ENCODE peak calls at places on chromosomes 4 and X, in seven cellular contexts. One of them, this sample, is unnamed. For H3K4me1, the result is how much of the 10 kb centered on the place peaks cover.

GRCh38 chr4:72463724-72464123 is 105.3 kb downstream of the ADAMTS3 start:
- DNase-seq in tibial artery: no peak
- DNase-seq in heart left ventricle: no peak
- DNase-seq in adrenal gland: no peak
- DNase-seq in thyroid gland: peak
- DNase-seq in PC-9: no peak
- DNase-seq in vagina: no peak
- DNase-seq in this sample: no peak

GRCh38 chrX:39619182-39620009 is 478.4 kb downstream of the BCOR start:
- DNase-seq in tibial artery: no peak
- DNase-seq in heart left ventricle: no peak
- DNase-seq in adrenal gland: no peak
- DNase-seq in thyroid gland: peak
- DNase-seq in PC-9: no peak
- DNase-seq in vagina: no peak
- DNase-seq in this sample: no peak

GRCh38 chr4:37453004-37453360 is 208.4 kb downstream of the NWD2 start:
- DNase-seq in tibial artery: no peak
- DNase-seq in heart left ventricle: no peak
- DNase-seq in adrenal gland: peak
- DNase-seq in thyroid gland: peak
- DNase-seq in PC-9: peak
- DNase-seq in vagina: no peak
- DNase-seq in this sample: no peak

GRCh38 chrX:70664726-70665125 is 220.1 kb downstream of the DLG3 start:
- DNase-seq in tibial artery: no peak
- DNase-seq in heart left ventricle: no peak
- DNase-seq in adrenal gland: no peak
- DNase-seq in thyroid gland: peak
- DNase-seq in PC-9: no peak
- DNase-seq in vagina: no peak
- DNase-seq in this sample: no peak

GRCh38 chrX:150610038-150610437 is 41.6 kb downstream of the MTM1 start:
- DNase-seq in tibial artery: no peak
- DNase-seq in heart left ventricle: no peak
- DNase-seq in adrenal gland: no peak
- DNase-seq in thyroid gland: no peak
- DNase-seq in PC-9: no peak
- DNase-seq in vagina: no peak
- DNase-seq in this sample: no peak

GRCh38 chr4:10578027-10578426 is 106.5 kb downstream of the CLNK start:
- DNase-seq in tibial artery: no peak
- DNase-seq in heart left ventricle: no peak
- DNase-seq in adrenal gland: no peak
- DNase-seq in thyroid gland: no peak
- DNase-seq in PC-9: no peak
- DNase-seq in vagina: no peak
- DNase-seq in this sample: no peak

GRCh38 chrX:109393859-109394258 is 88.0 kb downstream of the GUCY2F start:
- DNase-seq in tibial artery: no peak
- DNase-seq in heart left ventricle: no peak
- DNase-seq in adrenal gland: no peak
- DNase-seq in thyroid gland: no peak
- DNase-seq in PC-9: no peak
- DNase-seq in vagina: no peak
- DNase-seq in this sample: no peak

GRCh38 chr4:87235020-87235671 is 14.7 kb upstream of the KLHL8 start:
- DNase-seq in tibial artery: no peak
- DNase-seq in heart left ventricle: no peak
- DNase-seq in adrenal gland: no peak
- DNase-seq in thyroid gland: no peak
- DNase-seq in PC-9: no peak
- DNase-seq in vagina: no peak
- DNase-seq in this sample: no peak

GRCh38 chr4:3523146-3523627 is 9.0 kb downstream of the LRPAP1 start:
- DNase-seq in tibial artery: no peak
- DNase-seq in heart left ventricle: no peak
- DNase-seq in adrenal gland: no peak
- DNase-seq in thyroid gland: no peak
- DNase-seq in PC-9: no peak
- DNase-seq in vagina: no peak
- DNase-seq in this sample: peak

GRCh38 chr4:3009422-3009821 is 46.1 kb downstream of the GRK4 start:
- DNase-seq in tibial artery: no peak
- DNase-seq in heart left ventricle: no peak
- DNase-seq in adrenal gland: no peak
- DNase-seq in thyroid gland: no peak
- DNase-seq in PC-9: no peak
- DNase-seq in vagina: no peak
- DNase-seq in this sample: no peak

GRCh38 chr4:112633477-112634235 is 3.1 kb downstream of the ZGRF1 start:
- DNase-seq in tibial artery: no peak
- DNase-seq in heart left ventricle: no peak
- DNase-seq in adrenal gland: no peak
- DNase-seq in thyroid gland: no peak
- DNase-seq in PC-9: no peak
- DNase-seq in vagina: no peak
- DNase-seq in this sample: no peak

GRCh38 chrX:51614353-51614752 is 4.4 kb downstream of the CENPVL3 start:
- DNase-seq in tibial artery: no peak
- DNase-seq in heart left ventricle: no peak
- DNase-seq in adrenal gland: no peak
- DNase-seq in thyroid gland: no peak
- DNase-seq in PC-9: no peak
- DNase-seq in vagina: no peak
- DNase-seq in this sample: no peak

GRCh38 chr4:75950416-75950815 is 9.6 kb upstream of the NAAA start:
- DNase-seq in tibial artery: no peak
- DNase-seq in heart left ventricle: no peak
- DNase-seq in adrenal gland: no peak
- DNase-seq in thyroid gland: no peak
- DNase-seq in PC-9: no peak
- DNase-seq in vagina: no peak
- DNase-seq in this sample: no peak

GRCh38 chrX:130975947-130976346 is 72.9 kb upstream of the ENOX2 start:
- DNase-seq in tibial artery: no peak
- DNase-seq in heart left ventricle: no peak
- DNase-seq in adrenal gland: peak
- DNase-seq in thyroid gland: peak
- DNase-seq in PC-9: peak
- DNase-seq in vagina: no peak
- DNase-seq in this sample: no peak

GRCh38 chr4:3657917-3658913 is 108.0 kb upstream of the ADRA2C start:
- DNase-seq in tibial artery: peak
- DNase-seq in heart left ventricle: peak
- DNase-seq in adrenal gland: peak
- DNase-seq in thyroid gland: no peak
- DNase-seq in PC-9: no peak
- DNase-seq in vagina: no peak
- DNase-seq in this sample: peak

GRCh38 chr4:177033632-177034031 is 240.9 kb upstream of the VEGFC start:
- DNase-seq in tibial artery: no peak
- DNase-seq in heart left ventricle: no peak
- DNase-seq in adrenal gland: no peak
- DNase-seq in thyroid gland: no peak
- DNase-seq in PC-9: no peak
- DNase-seq in vagina: no peak
- DNase-seq in this sample: no peak

GRCh38 chr4:169557061-169557636 is 55.2 kb downstream of the NEK1 start:
- DNase-seq in tibial artery: no peak
- DNase-seq in heart left ventricle: no peak
- DNase-seq in adrenal gland: no peak
- DNase-seq in thyroid gland: no peak
- DNase-seq in PC-9: peak
- DNase-seq in vagina: no peak
- DNase-seq in this sample: no peak

GRCh38 chr4:68373513-68373912 is 23.6 kb upstream of the YTHDC1 start:
- DNase-seq in tibial artery: peak
- DNase-seq in heart left ventricle: peak
- DNase-seq in adrenal gland: peak
- DNase-seq in thyroid gland: peak
- DNase-seq in PC-9: no peak
- DNase-seq in vagina: no peak
- DNase-seq in this sample: peak

GRCh38 chrX:150326843-150327242 is 36.3 kb upstream of the MAMLD1 start:
- DNase-seq in tibial artery: no peak
- DNase-seq in heart left ventricle: no peak
- DNase-seq in adrenal gland: no peak
- DNase-seq in thyroid gland: no peak
- DNase-seq in PC-9: no peak
- DNase-seq in vagina: no peak
- DNase-seq in this sample: no peak

GRCh38 chr4:8185280-8185679 is 13.8 kb upstream of the SH3TC1 start:
- DNase-seq in tibial artery: no peak
- DNase-seq in heart left ventricle: no peak
- DNase-seq in adrenal gland: no peak
- DNase-seq in thyroid gland: no peak
- DNase-seq in PC-9: no peak
- DNase-seq in vagina: no peak
- DNase-seq in this sample: no peak

GRCh38 chrX:13048265-13048664 is 3.8 kb upstream of the FAM9C start:
- DNase-seq in tibial artery: no peak
- DNase-seq in heart left ventricle: no peak
- DNase-seq in adrenal gland: no peak
- DNase-seq in thyroid gland: no peak
- DNase-seq in PC-9: no peak
- DNase-seq in vagina: no peak
- DNase-seq in this sample: no peak

GRCh38 chr4:142351958-142352357 is 494.1 kb downstream of the INPP4B start:
- DNase-seq in tibial artery: no peak
- DNase-seq in heart left ventricle: no peak
- DNase-seq in adrenal gland: no peak
- DNase-seq in thyroid gland: no peak
- DNase-seq in PC-9: no peak
- DNase-seq in vagina: no peak
- DNase-seq in this sample: no peak

GRCh38 chr4:142354794-142355416 is 491.2 kb downstream of the INPP4B start:
- DNase-seq in tibial artery: no peak
- DNase-seq in heart left ventricle: no peak
- DNase-seq in adrenal gland: no peak
- DNase-seq in thyroid gland: no peak
- DNase-seq in PC-9: no peak
- DNase-seq in vagina: no peak
- DNase-seq in this sample: no peak

GRCh38 chr4:142352682-142353081 is 493.4 kb downstream of the INPP4B start:
- DNase-seq in tibial artery: no peak
- DNase-seq in heart left ventricle: no peak
- DNase-seq in adrenal gland: no peak
- DNase-seq in thyroid gland: no peak
- DNase-seq in PC-9: no peak
- DNase-seq in vagina: no peak
- DNase-seq in this sample: no peak

GRCh38 chr4:142354041-142354440 is 492.1 kb downstream of the INPP4B start:
- DNase-seq in tibial artery: no peak
- DNase-seq in heart left ventricle: no peak
- DNase-seq in adrenal gland: no peak
- DNase-seq in thyroid gland: no peak
- DNase-seq in PC-9: no peak
- DNase-seq in vagina: no peak
- DNase-seq in this sample: no peak

GRCh38 chr4:142353149-142353738 is 492.9 kb downstream of the INPP4B start:
- DNase-seq in tibial artery: no peak
- DNase-seq in heart left ventricle: no peak
- DNase-seq in adrenal gland: peak
- DNase-seq in thyroid gland: no peak
- DNase-seq in PC-9: peak
- DNase-seq in vagina: no peak
- DNase-seq in this sample: no peak
- H3K4me3 ChIP-seq in tibial artery: no peak
- H3K4me3 ChIP-seq in heart left ventricle: no peak
- H3K4me3 ChIP-seq in adrenal gland: no peak
- H3K4me3 ChIP-seq in thyroid gland: no peak
- H3K4me3 ChIP-seq in PC-9: no peak
- H3K4me3 ChIP-seq in vagina: no peak
- H3K4me3 ChIP-seq in this sample: no peak

GRCh38 chrX:147848009-147848408 is 63.7 kb upstream of the FMR1 start:
- DNase-seq in tibial artery: no peak
- DNase-seq in heart left ventricle: no peak
- DNase-seq in adrenal gland: no peak
- DNase-seq in thyroid gland: peak
- DNase-seq in PC-9: peak
- DNase-seq in vagina: no peak
- DNase-seq in this sample: no peak

GRCh38 chrX:147859666-147860065 is 52.1 kb upstream of the FMR1 start:
- DNase-seq in tibial artery: no peak
- DNase-seq in heart left ventricle: no peak
- DNase-seq in adrenal gland: no peak
- DNase-seq in thyroid gland: no peak
- DNase-seq in PC-9: no peak
- DNase-seq in vagina: no peak
- DNase-seq in this sample: no peak

GRCh38 chrX:147850875-147851274 is 60.8 kb upstream of the FMR1 start:
- DNase-seq in tibial artery: no peak
- DNase-seq in heart left ventricle: no peak
- DNase-seq in adrenal gland: no peak
- DNase-seq in thyroid gland: no peak
- DNase-seq in PC-9: no peak
- DNase-seq in vagina: no peak
- DNase-seq in this sample: no peak

GRCh38 chrX:147848543-147849448 is 62.9 kb upstream of the FMR1 start:
- DNase-seq in tibial artery: no peak
- DNase-seq in heart left ventricle: no peak
- DNase-seq in adrenal gland: no peak
- DNase-seq in thyroid gland: no peak
- DNase-seq in PC-9: no peak
- DNase-seq in vagina: no peak
- DNase-seq in this sample: no peak

GRCh38 chrX:147853701-147854100 is 58.0 kb upstream of the FMR1 start:
- DNase-seq in tibial artery: no peak
- DNase-seq in heart left ventricle: no peak
- DNase-seq in adrenal gland: no peak
- DNase-seq in thyroid gland: no peak
- DNase-seq in PC-9: no peak
- DNase-seq in vagina: no peak
- DNase-seq in this sample: no peak
- H3K27ac ChIP-seq in tibial artery: no peak
- H3K27ac ChIP-seq in heart left ventricle: no peak
- H3K27ac ChIP-seq in adrenal gland: no peak
- H3K27ac ChIP-seq in thyroid gland: no peak
- H3K27ac ChIP-seq in PC-9: no peak
- H3K27ac ChIP-seq in vagina: no peak
- H3K27ac ChIP-seq in this sample: no peak

GRCh38 chr4:113750734-113751133 is 10.8 kb downstream of the CAMK2D start:
- DNase-seq in tibial artery: no peak
- DNase-seq in heart left ventricle: no peak
- DNase-seq in adrenal gland: no peak
- DNase-seq in thyroid gland: no peak
- DNase-seq in PC-9: no peak
- DNase-seq in vagina: no peak
- DNase-seq in this sample: no peak
- H3K4me1 ChIP-seq in tibial artery: under half
- H3K4me1 ChIP-seq in heart left ventricle: under half
- H3K4me1 ChIP-seq in adrenal gland: under half
- H3K4me1 ChIP-seq in thyroid gland: under half
- H3K4me1 ChIP-seq in PC-9: under half
- H3K4me1 ChIP-seq in vagina: under half
- H3K4me1 ChIP-seq in this sample: under half

DNA sequence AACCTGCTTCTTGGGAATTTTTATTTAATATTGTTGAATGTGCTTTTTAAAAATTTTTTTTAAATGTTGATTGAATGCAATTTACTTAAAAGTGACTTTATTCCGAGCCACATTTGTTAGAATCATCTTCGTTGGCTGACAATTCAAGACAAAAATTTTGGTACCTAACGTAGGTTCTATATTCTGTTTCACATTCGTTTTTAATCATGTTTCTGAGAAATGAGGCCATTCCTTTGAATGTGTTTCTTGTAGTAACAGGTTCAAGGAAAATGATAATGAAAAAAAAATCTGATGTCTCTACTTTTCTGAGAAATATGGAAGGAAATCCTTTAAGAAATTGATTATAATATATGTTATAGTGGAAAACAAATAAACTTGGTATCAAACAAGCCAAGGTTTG is 92.3 kb upstream of the DCLK2 start:
- DNase-seq in tibial artery: no peak
- DNase-seq in heart left ventricle: no peak
- DNase-seq in adrenal gland: no peak
- DNase-seq in thyroid gland: no peak
- DNase-seq in PC-9: no peak
- DNase-seq in vagina: no peak
- DNase-seq in this sample: no peak
- H3K4me3 ChIP-seq in tibial artery: no peak
- H3K4me3 ChIP-seq in heart left ventricle: no peak
- H3K4me3 ChIP-seq in adrenal gland: no peak
- H3K4me3 ChIP-seq in thyroid gland: no peak
- H3K4me3 ChIP-seq in PC-9: no peak
- H3K4me3 ChIP-seq in vagina: no peak
- H3K4me3 ChIP-seq in this sample: no peak

This sample was measured in left lung.